ENCODE peak calls at places on chromosomes 13 and 19, in eight cellular contexts. One of them, this sample, is unnamed.

GRCh38 chr13:49627831-49628652 is at the start of gene ARL11:
- DNase-seq in hypothalamus: peak
- DNase-seq in stimulated activated CD4-positive, alpha-beta T cell treated with anti-CD3 and anti-CD28 coated beads, Interleukin-1b, Interleukin-23, amount 100 ng/mL, for 4 hours: peak
- DNase-seq in astrocyte of the spinal cord: no peak
- DNase-seq in activated T-cell treated with anti-CD3 and anti-CD28 coated beads, Interleukin-2, amount 50 U/mL, for 72 hours: peak
- DNase-seq in NCI-H1930: no peak
- DNase-seq in T-helper 2 cell: peak
- DNase-seq in M059J: no peak
- DNase-seq in this sample: no peak

GRCh38 chr19:30325657-30326056 is 46.5 kb upstream of the ZNF536 start:
- DNase-seq in M059J: no peak
- DNase-seq in T-helper 2 cell: no peak
- DNase-seq in NCI-H1930: no peak
- DNase-seq in astrocyte of the spinal cord: no peak
- DNase-seq in hypothalamus: no peak
- DNase-seq in stimulated activated CD4-positive, alpha-beta T cell treated with anti-CD3 and anti-CD28 coated beads, Interleukin-1b, Interleukin-23, amount 100 ng/mL, for 4 hours: no peak
- DNase-seq in activated T-cell treated with anti-CD3 and anti-CD28 coated beads, Interleukin-2, amount 50 U/mL, for 72 hours: no peak
- DNase-seq in this sample: no peak

GRCh38 chr19:20321139-20321656 is 154.2 kb downstream of the ZNF486 start:
- DNase-seq in astrocyte of the spinal cord: no peak
- DNase-seq in T-helper 2 cell: no peak
- DNase-seq in NCI-H1930: no peak
- DNase-seq in hypothalamus: no peak
- DNase-seq in M059J: no peak
- DNase-seq in stimulated activated CD4-positive, alpha-beta T cell treated with anti-CD3 and anti-CD28 coated beads, Interleukin-1b, Interleukin-23, amount 100 ng/mL, for 4 hours: no peak
- DNase-seq in activated T-cell treated with anti-CD3 and anti-CD28 coated beads, Interleukin-2, amount 50 U/mL, for 72 hours: no peak
- DNase-seq in this sample: no peak

GRCh38 chr19:16889429-16889882 is 657 bp downstream of the F2RL3 start:
- DNase-seq in T-helper 2 cell: no peak
- DNase-seq in M059J: no peak
- DNase-seq in hypothalamus: no peak
- DNase-seq in NCI-H1930: no peak
- DNase-seq in activated T-cell treated with anti-CD3 and anti-CD28 coated beads, Interleukin-2, amount 50 U/mL, for 72 hours: no peak
- DNase-seq in astrocyte of the spinal cord: no peak
- DNase-seq in stimulated activated CD4-positive, alpha-beta T cell treated with anti-CD3 and anti-CD28 coated beads, Interleukin-1b, Interleukin-23, amount 100 ng/mL, for 4 hours: no peak
- DNase-seq in this sample: no peak

GRCh38 chr19:29293292-29293691 is 80.3 kb upstream of the UQCRFS1 start:
- DNase-seq in activated T-cell treated with anti-CD3 and anti-CD28 coated beads, Interleukin-2, amount 50 U/mL, for 72 hours: no peak
- DNase-seq in stimulated activated CD4-positive, alpha-beta T cell treated with anti-CD3 and anti-CD28 coated beads, Interleukin-1b, Interleukin-23, amount 100 ng/mL, for 4 hours: no peak
- DNase-seq in NCI-H1930: no peak
- DNase-seq in astrocyte of the spinal cord: no peak
- DNase-seq in M059J: no peak
- DNase-seq in T-helper 2 cell: no peak
- DNase-seq in hypothalamus: no peak
- DNase-seq in this sample: no peak

GRCh38 chr19:13881231-13881691 is 4.3 kb downstream of the NANOS3 start:
- DNase-seq in astrocyte of the spinal cord: peak
- DNase-seq in activated T-cell treated with anti-CD3 and anti-CD28 coated beads, Interleukin-2, amount 50 U/mL, for 72 hours: no peak
- DNase-seq in T-helper 2 cell: peak
- DNase-seq in NCI-H1930: no peak
- DNase-seq in stimulated activated CD4-positive, alpha-beta T cell treated with anti-CD3 and anti-CD28 coated beads, Interleukin-1b, Interleukin-23, amount 100 ng/mL, for 4 hours: no peak
- DNase-seq in hypothalamus: no peak
- DNase-seq in M059J: peak
- DNase-seq in this sample: no peak

GRCh38 chr19:18832331-18833140 is 777 bp downstream of the UPF1 start:
- DNase-seq in hypothalamus: no peak
- DNase-seq in M059J: peak
- DNase-seq in NCI-H1930: no peak
- DNase-seq in activated T-cell treated with anti-CD3 and anti-CD28 coated beads, Interleukin-2, amount 50 U/mL, for 72 hours: peak
- DNase-seq in stimulated activated CD4-positive, alpha-beta T cell treated with anti-CD3 and anti-CD28 coated beads, Interleukin-1b, Interleukin-23, amount 100 ng/mL, for 4 hours: no peak
- DNase-seq in T-helper 2 cell: no peak
- DNase-seq in astrocyte of the spinal cord: no peak
- DNase-seq in this sample: no peak

GRCh38 chr13:66837246-66837645 is 392.9 kb downstream of the PCDH9 start:
- DNase-seq in astrocyte of the spinal cord: no peak
- DNase-seq in hypothalamus: no peak
- DNase-seq in T-helper 2 cell: no peak
- DNase-seq in M059J: no peak
- DNase-seq in activated T-cell treated with anti-CD3 and anti-CD28 coated beads, Interleukin-2, amount 50 U/mL, for 72 hours: no peak
- DNase-seq in NCI-H1930: no peak
- DNase-seq in stimulated activated CD4-positive, alpha-beta T cell treated with anti-CD3 and anti-CD28 coated beads, Interleukin-1b, Interleukin-23, amount 100 ng/mL, for 4 hours: no peak
- DNase-seq in this sample: no peak

GRCh38 chr13:22220186-22221160 is 549.6 kb downstream of the FGF9 start:
- DNase-seq in stimulated activated CD4-positive, alpha-beta T cell treated with anti-CD3 and anti-CD28 coated beads, Interleukin-1b, Interleukin-23, amount 100 ng/mL, for 4 hours: no peak
- DNase-seq in hypothalamus: no peak
- DNase-seq in activated T-cell treated with anti-CD3 and anti-CD28 coated beads, Interleukin-2, amount 50 U/mL, for 72 hours: no peak
- DNase-seq in M059J: no peak
- DNase-seq in NCI-H1930: peak
- DNase-seq in T-helper 2 cell: no peak
- DNase-seq in astrocyte of the spinal cord: no peak
- DNase-seq in this sample: no peak

GRCh38 chr13:47897411-47898050 is 103.5 kb downstream of the SUCLA2 start:
- DNase-seq in NCI-H1930: peak
- DNase-seq in astrocyte of the spinal cord: peak
- DNase-seq in M059J: peak
- DNase-seq in activated T-cell treated with anti-CD3 and anti-CD28 coated beads, Interleukin-2, amount 50 U/mL, for 72 hours: no peak
- DNase-seq in T-helper 2 cell: no peak
- DNase-seq in hypothalamus: no peak
- DNase-seq in stimulated activated CD4-positive, alpha-beta T cell treated with anti-CD3 and anti-CD28 coated beads, Interleukin-1b, Interleukin-23, amount 100 ng/mL, for 4 hours: no peak
- DNase-seq in this sample: no peak

GRCh38 chr19:13629687-13630357 is 123.5 kb upstream of the CACNA1A start:
- DNase-seq in activated T-cell treated with anti-CD3 and anti-CD28 coated beads, Interleukin-2, amount 50 U/mL, for 72 hours: no peak
- DNase-seq in M059J: peak
- DNase-seq in stimulated activated CD4-positive, alpha-beta T cell treated with anti-CD3 and anti-CD28 coated beads, Interleukin-1b, Interleukin-23, amount 100 ng/mL, for 4 hours: no peak
- DNase-seq in T-helper 2 cell: no peak
- DNase-seq in hypothalamus: no peak
- DNase-seq in astrocyte of the spinal cord: peak
- DNase-seq in NCI-H1930: no peak
- DNase-seq in this sample: no peak

GRCh38 chr13:47455581-47455980 is 545.5 kb downstream of the SUCLA2 start:
- DNase-seq in NCI-H1930: no peak
- DNase-seq in hypothalamus: no peak
- DNase-seq in stimulated activated CD4-positive, alpha-beta T cell treated with anti-CD3 and anti-CD28 coated beads, Interleukin-1b, Interleukin-23, amount 100 ng/mL, for 4 hours: no peak
- DNase-seq in activated T-cell treated with anti-CD3 and anti-CD28 coated beads, Interleukin-2, amount 50 U/mL, for 72 hours: no peak
- DNase-seq in astrocyte of the spinal cord: no peak
- DNase-seq in M059J: peak
- DNase-seq in T-helper 2 cell: no peak
- DNase-seq in this sample: no peak

GRCh38 chr19:12730054-12730453 is 4.4 kb downstream of the TRIR start:
- DNase-seq in hypothalamus: no peak
- DNase-seq in M059J: no peak
- DNase-seq in T-helper 2 cell: no peak
- DNase-seq in activated T-cell treated with anti-CD3 and anti-CD28 coated beads, Interleukin-2, amount 50 U/mL, for 72 hours: no peak
- DNase-seq in astrocyte of the spinal cord: no peak
- DNase-seq in NCI-H1930: no peak
- DNase-seq in stimulated activated CD4-positive, alpha-beta T cell treated with anti-CD3 and anti-CD28 coated beads, Interleukin-1b, Interleukin-23, amount 100 ng/mL, for 4 hours: no peak
- DNase-seq in this sample: no peak

GRCh38 chr19:44807652-44808462 is 1.0 kb upstream of the BCAM start:
- DNase-seq in activated T-cell treated with anti-CD3 and anti-CD28 coated beads, Interleukin-2, amount 50 U/mL, for 72 hours: no peak
- DNase-seq in astrocyte of the spinal cord: peak
- DNase-seq in T-helper 2 cell: no peak
- DNase-seq in hypothalamus: peak
- DNase-seq in M059J: peak
- DNase-seq in NCI-H1930: peak
- DNase-seq in stimulated activated CD4-positive, alpha-beta T cell treated with anti-CD3 and anti-CD28 coated beads, Interleukin-1b, Interleukin-23, amount 100 ng/mL, for 4 hours: no peak
- DNase-seq in this sample: peak

GRCh38 chr19:3479177-3479818 is 1.0 kb downstream of the SMIM24 start:
- DNase-seq in activated T-cell treated with anti-CD3 and anti-CD28 coated beads, Interleukin-2, amount 50 U/mL, for 72 hours: peak
- DNase-seq in hypothalamus: no peak
- DNase-seq in stimulated activated CD4-positive, alpha-beta T cell treated with anti-CD3 and anti-CD28 coated beads, Interleukin-1b, Interleukin-23, amount 100 ng/mL, for 4 hours: no peak
- DNase-seq in T-helper 2 cell: peak
- DNase-seq in astrocyte of the spinal cord: no peak
- DNase-seq in M059J: no peak
- DNase-seq in NCI-H1930: no peak
- DNase-seq in this sample: no peak

GRCh38 chr19:46408611-46409039 is 4.7 kb downstream of the CCDC8 start:
- DNase-seq in T-helper 2 cell: no peak
- DNase-seq in NCI-H1930: no peak
- DNase-seq in hypothalamus: peak
- DNase-seq in M059J: no peak
- DNase-seq in stimulated activated CD4-positive, alpha-beta T cell treated with anti-CD3 and anti-CD28 coated beads, Interleukin-1b, Interleukin-23, amount 100 ng/mL, for 4 hours: no peak
- DNase-seq in activated T-cell treated with anti-CD3 and anti-CD28 coated beads, Interleukin-2, amount 50 U/mL, for 72 hours: no peak
- DNase-seq in astrocyte of the spinal cord: peak
- DNase-seq in this sample: no peak

GRCh38 chr19:50357178-50358100 is 8.0 kb downstream of the NAPSA start:
- DNase-seq in hypothalamus: peak
- DNase-seq in astrocyte of the spinal cord: peak
- DNase-seq in T-helper 2 cell: peak
- DNase-seq in NCI-H1930: peak
- DNase-seq in stimulated activated CD4-positive, alpha-beta T cell treated with anti-CD3 and anti-CD28 coated beads, Interleukin-1b, Interleukin-23, amount 100 ng/mL, for 4 hours: peak
- DNase-seq in activated T-cell treated with anti-CD3 and anti-CD28 coated beads, Interleukin-2, amount 50 U/mL, for 72 hours: peak
- DNase-seq in M059J: peak
- DNase-seq in this sample: peak

GRCh38 chr13:113427562-113428468 is 25.5 kb downstream of the ADPRHL1 start:
- DNase-seq in NCI-H1930: no peak
- DNase-seq in astrocyte of the spinal cord: no peak
- DNase-seq in activated T-cell treated with anti-CD3 and anti-CD28 coated beads, Interleukin-2, amount 50 U/mL, for 72 hours: no peak
- DNase-seq in T-helper 2 cell: no peak
- DNase-seq in hypothalamus: no peak
- DNase-seq in M059J: peak
- DNase-seq in stimulated activated CD4-positive, alpha-beta T cell treated with anti-CD3 and anti-CD28 coated beads, Interleukin-1b, Interleukin-23, amount 100 ng/mL, for 4 hours: no peak
- DNase-seq in this sample: no peak

GRCh38 chr13:110187501-110188161 is 119.3 kb downstream of the COL4A1 start:
- DNase-seq in astrocyte of the spinal cord: peak
- DNase-seq in NCI-H1930: no peak
- DNase-seq in M059J: peak
- DNase-seq in hypothalamus: no peak
- DNase-seq in activated T-cell treated with anti-CD3 and anti-CD28 coated beads, Interleukin-2, amount 50 U/mL, for 72 hours: no peak
- DNase-seq in T-helper 2 cell: no peak
- DNase-seq in stimulated activated CD4-positive, alpha-beta T cell treated with anti-CD3 and anti-CD28 coated beads, Interleukin-1b, Interleukin-23, amount 100 ng/mL, for 4 hours: no peak
- DNase-seq in this sample: no peak

GRCh38 chr19:46591254-46591653 is 9.9 kb upstream of the CALM3 start:
- DNase-seq in astrocyte of the spinal cord: no peak
- DNase-seq in activated T-cell treated with anti-CD3 and anti-CD28 coated beads, Interleukin-2, amount 50 U/mL, for 72 hours: no peak
- DNase-seq in hypothalamus: no peak
- DNase-seq in M059J: no peak
- DNase-seq in stimulated activated CD4-positive, alpha-beta T cell treated with anti-CD3 and anti-CD28 coated beads, Interleukin-1b, Interleukin-23, amount 100 ng/mL, for 4 hours: no peak
- DNase-seq in NCI-H1930: no peak
- DNase-seq in T-helper 2 cell: no peak
- DNase-seq in this sample: no peak

GRCh38 chr13:74570834-74571233 is 436.6 kb upstream of the KLF12 start:
- DNase-seq in astrocyte of the spinal cord: peak
- DNase-seq in activated T-cell treated with anti-CD3 and anti-CD28 coated beads, Interleukin-2, amount 50 U/mL, for 72 hours: no peak
- DNase-seq in stimulated activated CD4-positive, alpha-beta T cell treated with anti-CD3 and anti-CD28 coated beads, Interleukin-1b, Interleukin-23, amount 100 ng/mL, for 4 hours: no peak
- DNase-seq in M059J: no peak
- DNase-seq in NCI-H1930: no peak
- DNase-seq in T-helper 2 cell: no peak
- DNase-seq in hypothalamus: no peak
- DNase-seq in this sample: no peak

GRCh38 chr13:30850867-30851211 is 55.2 kb upstream of the MEDAG start:
- DNase-seq in stimulated activated CD4-positive, alpha-beta T cell treated with anti-CD3 and anti-CD28 coated beads, Interleukin-1b, Interleukin-23, amount 100 ng/mL, for 4 hours: no peak
- DNase-seq in M059J: no peak
- DNase-seq in astrocyte of the spinal cord: no peak
- DNase-seq in activated T-cell treated with anti-CD3 and anti-CD28 coated beads, Interleukin-2, amount 50 U/mL, for 72 hours: no peak
- DNase-seq in hypothalamus: no peak
- DNase-seq in T-helper 2 cell: no peak
- DNase-seq in NCI-H1930: no peak
- DNase-seq in this sample: no peak

GRCh38 chr13:95035311-95036109 is 265.7 kb downstream of the ABCC4 start:
- DNase-seq in NCI-H1930: no peak
- DNase-seq in stimulated activated CD4-positive, alpha-beta T cell treated with anti-CD3 and anti-CD28 coated beads, Interleukin-1b, Interleukin-23, amount 100 ng/mL, for 4 hours: no peak
- DNase-seq in M059J: no peak
- DNase-seq in astrocyte of the spinal cord: no peak
- DNase-seq in activated T-cell treated with anti-CD3 and anti-CD28 coated beads, Interleukin-2, amount 50 U/mL, for 72 hours: no peak
- DNase-seq in hypothalamus: no peak
- DNase-seq in T-helper 2 cell: no peak
- DNase-seq in this sample: no peak

GRCh38 chr13:86559915-86560314 is 760.7 kb upstream of the SLITRK6 start:
- DNase-seq in T-helper 2 cell: no peak
- DNase-seq in M059J: no peak
- DNase-seq in stimulated activated CD4-positive, alpha-beta T cell treated with anti-CD3 and anti-CD28 coated beads, Interleukin-1b, Interleukin-23, amount 100 ng/mL, for 4 hours: no peak
- DNase-seq in astrocyte of the spinal cord: no peak
- DNase-seq in hypothalamus: no peak
- DNase-seq in activated T-cell treated with anti-CD3 and anti-CD28 coated beads, Interleukin-2, amount 50 U/mL, for 72 hours: no peak
- DNase-seq in NCI-H1930: no peak
- DNase-seq in this sample: no peak

GRCh38 chr13:75371223-75371622 is 110.7 kb downstream of the TBC1D4 start:
- DNase-seq in T-helper 2 cell: no peak
- DNase-seq in astrocyte of the spinal cord: no peak
- DNase-seq in M059J: no peak
- DNase-seq in NCI-H1930: no peak
- DNase-seq in hypothalamus: no peak
- DNase-seq in activated T-cell treated with anti-CD3 and anti-CD28 coated beads, Interleukin-2, amount 50 U/mL, for 72 hours: no peak
- DNase-seq in stimulated activated CD4-positive, alpha-beta T cell treated with anti-CD3 and anti-CD28 coated beads, Interleukin-1b, Interleukin-23, amount 100 ng/mL, for 4 hours: no peak
- DNase-seq in this sample: no peak

GRCh38 chr19:41308450-41309224 is 1.3 kb upstream of the CCDC97 start:
- DNase-seq in M059J: peak
- DNase-seq in astrocyte of the spinal cord: peak
- DNase-seq in hypothalamus: peak
- DNase-seq in NCI-H1930: peak
- DNase-seq in activated T-cell treated with anti-CD3 and anti-CD28 coated beads, Interleukin-2, amount 50 U/mL, for 72 hours: peak
- DNase-seq in stimulated activated CD4-positive, alpha-beta T cell treated with anti-CD3 and anti-CD28 coated beads, Interleukin-1b, Interleukin-23, amount 100 ng/mL, for 4 hours: peak
- DNase-seq in T-helper 2 cell: peak
- DNase-seq in this sample: peak

GRCh38 chr19:18306209-18306902 is 16.5 kb downstream of the LSM4 start:
- DNase-seq in T-helper 2 cell: no peak
- DNase-seq in hypothalamus: no peak
- DNase-seq in M059J: no peak
- DNase-seq in stimulated activated CD4-positive, alpha-beta T cell treated with anti-CD3 and anti-CD28 coated beads, Interleukin-1b, Interleukin-23, amount 100 ng/mL, for 4 hours: no peak
- DNase-seq in activated T-cell treated with anti-CD3 and anti-CD28 coated beads, Interleukin-2, amount 50 U/mL, for 72 hours: no peak
- DNase-seq in astrocyte of the spinal cord: no peak
- DNase-seq in NCI-H1930: no peak
- DNase-seq in this sample: no peak